ENCODE peak calls at places on chromosomes 11 and 22, in seven cellular contexts. One of them, this sample, is unnamed.

GRCh38 chr11:13256216-13256615 is 21.4 kb upstream of the BMAL1 start:
- DNase-seq in dorsolateral prefrontal cortex: no peak
- DNase-seq in uterus: no peak
- DNase-seq in psoas muscle: no peak
- DNase-seq in AG09309: no peak
- DNase-seq in hepatocyte: no peak
- DNase-seq in fibroblast of pulmonary artery: no peak
- DNase-seq in this sample: no peak

GRCh38 chr11:17630936-17631335 is 83.9 kb downstream of the OTOG start:
- DNase-seq in psoas muscle: no peak
- DNase-seq in uterus: no peak
- DNase-seq in hepatocyte: no peak
- DNase-seq in AG09309: no peak
- DNase-seq in fibroblast of pulmonary artery: no peak
- DNase-seq in dorsolateral prefrontal cortex: no peak
- DNase-seq in this sample: no peak

GRCh38 chr22:44538071-44538470 is 40.0 kb upstream of the RTL6 start:
- DNase-seq in psoas muscle: no peak
- DNase-seq in dorsolateral prefrontal cortex: no peak
- DNase-seq in fibroblast of pulmonary artery: peak; percentile 40
- DNase-seq in hepatocyte: peak; percentile 64
- DNase-seq in uterus: no peak
- DNase-seq in AG09309: no peak
- DNase-seq in this sample: peak; percentile 33

GRCh38 chr11:107182983-107183382 is 164.7 kb upstream of the GUCY1A2 start:
- DNase-seq in fibroblast of pulmonary artery: no peak
- DNase-seq in AG09309: no peak
- DNase-seq in uterus: no peak
- DNase-seq in psoas muscle: no peak
- DNase-seq in dorsolateral prefrontal cortex: no peak
- DNase-seq in hepatocyte: no peak
- DNase-seq in this sample: no peak

GRCh38 chr22:25878933-25879332 is 136.9 kb downstream of the MYO18B start:
- DNase-seq in AG09309: no peak
- DNase-seq in hepatocyte: no peak
- DNase-seq in dorsolateral prefrontal cortex: no peak
- DNase-seq in uterus: no peak
- DNase-seq in psoas muscle: no peak
- DNase-seq in fibroblast of pulmonary artery: no peak
- DNase-seq in this sample: no peak

GRCh38 chr11:122229078-122229477 is 113.1 kb upstream of the BLID start:
- DNase-seq in dorsolateral prefrontal cortex: no peak
- DNase-seq in psoas muscle: no peak
- DNase-seq in AG09309: peak; percentile 52
- DNase-seq in hepatocyte: no peak
- DNase-seq in uterus: no peak
- DNase-seq in fibroblast of pulmonary artery: no peak
- DNase-seq in this sample: peak; percentile 64

GRCh38 chr11:86632499-86633269 is 39.7 kb downstream of the ME3 start:
- DNase-seq in uterus: no peak
- DNase-seq in dorsolateral prefrontal cortex: no peak
- DNase-seq in psoas muscle: peak; percentile 59
- DNase-seq in hepatocyte: peak; percentile 67
- DNase-seq in fibroblast of pulmonary artery: peak; percentile 90
- DNase-seq in AG09309: peak; percentile 87
- DNase-seq in this sample: peak; percentile 99

GRCh38 chr11:64126796-64127195 is 39.1 kb downstream of the MACROD1 start:
- DNase-seq in fibroblast of pulmonary artery: no peak
- DNase-seq in dorsolateral prefrontal cortex: no peak
- DNase-seq in AG09309: no peak
- DNase-seq in uterus: no peak
- DNase-seq in hepatocyte: no peak
- DNase-seq in psoas muscle: no peak
- DNase-seq in this sample: no peak

GRCh38 chr22:19713650-19714319 is 518 bp upstream of the SEPTIN5 start:
- DNase-seq in uterus: no peak
- DNase-seq in hepatocyte: peak; percentile 38
- DNase-seq in psoas muscle: peak; percentile 56
- DNase-seq in dorsolateral prefrontal cortex: no peak
- DNase-seq in fibroblast of pulmonary artery: no peak
- DNase-seq in AG09309: no peak
- DNase-seq in this sample: no peak

GRCh38 chr22:29109853-29110252 is 37.0 kb downstream of the KREMEN1 start:
- DNase-seq in uterus: no peak
- DNase-seq in hepatocyte: peak; percentile 57
- DNase-seq in fibroblast of pulmonary artery: no peak
- DNase-seq in AG09309: no peak
- DNase-seq in psoas muscle: no peak
- DNase-seq in dorsolateral prefrontal cortex: no peak
- DNase-seq in this sample: peak; percentile 46

GRCh38 chr22:29377979-29378378 is 10.4 kb downstream of the AP1B1 start:
- DNase-seq in hepatocyte: no peak
- DNase-seq in dorsolateral prefrontal cortex: no peak
- DNase-seq in psoas muscle: no peak
- DNase-seq in AG09309: no peak
- DNase-seq in fibroblast of pulmonary artery: no peak
- DNase-seq in uterus: no peak
- DNase-seq in this sample: no peak

GRCh38 chr22:29820941-29821789 is 16.9 kb downstream of the ASCC2 start:
- DNase-seq in psoas muscle: peak; percentile 61
- DNase-seq in AG09309: peak; percentile 68
- DNase-seq in hepatocyte: peak; percentile 92
- DNase-seq in dorsolateral prefrontal cortex: no peak
- DNase-seq in uterus: no peak
- DNase-seq in fibroblast of pulmonary artery: peak; percentile 100
- DNase-seq in this sample: peak; percentile 83

GRCh38 chr22:39433476-39434242 is 23.2 kb upstream of the MGAT3 start:
- DNase-seq in dorsolateral prefrontal cortex: peak; percentile 60
- DNase-seq in hepatocyte: no peak
- DNase-seq in psoas muscle: no peak
- DNase-seq in AG09309: no peak
- DNase-seq in fibroblast of pulmonary artery: no peak
- DNase-seq in uterus: no peak
- DNase-seq in this sample: no peak

GRCh38 chr22:39980635-39981034 is 14.1 kb upstream of the FAM83F start:
- DNase-seq in uterus: no peak
- DNase-seq in dorsolateral prefrontal cortex: no peak
- DNase-seq in psoas muscle: no peak
- DNase-seq in fibroblast of pulmonary artery: no peak
- DNase-seq in AG09309: no peak
- DNase-seq in hepatocyte: no peak
- DNase-seq in this sample: no peak

GRCh38 chr11:94077568-94078293 is 50.9 kb upstream of the PANX1 start:
- DNase-seq in dorsolateral prefrontal cortex: no peak
- DNase-seq in hepatocyte: no peak
- DNase-seq in fibroblast of pulmonary artery: peak; percentile 16
- DNase-seq in AG09309: no peak
- DNase-seq in psoas muscle: no peak
- DNase-seq in uterus: no peak
- DNase-seq in this sample: no peak

GRCh38 chr11:63888170-63889086 is 28.5 kb downstream of the RCOR2 start:
- DNase-seq in psoas muscle: peak; percentile 71
- DNase-seq in dorsolateral prefrontal cortex: no peak
- DNase-seq in fibroblast of pulmonary artery: peak; percentile 79
- DNase-seq in hepatocyte: peak; percentile 85
- DNase-seq in AG09309: no peak
- DNase-seq in uterus: peak; percentile 70
- DNase-seq in this sample: peak; percentile 74

GRCh38 chr11:116793476-116794096 is 1.9 kb upstream of the APOA5 start:
- DNase-seq in hepatocyte: no peak
- DNase-seq in psoas muscle: no peak
- DNase-seq in uterus: no peak
- DNase-seq in dorsolateral prefrontal cortex: no peak
- DNase-seq in AG09309: no peak
- DNase-seq in fibroblast of pulmonary artery: peak; percentile 43
- DNase-seq in this sample: no peak

GRCh38 chr11:61609970-61610347 is 29.1 kb upstream of the SYT7 start:
- DNase-seq in hepatocyte: peak; percentile 77
- DNase-seq in dorsolateral prefrontal cortex: no peak
- DNase-seq in AG09309: no peak
- DNase-seq in uterus: no peak
- DNase-seq in fibroblast of pulmonary artery: no peak
- DNase-seq in psoas muscle: no peak
- DNase-seq in this sample: no peak

GRCh38 chr11:67072295-67072694 is 15.6 kb downstream of the RHOD start:
- DNase-seq in fibroblast of pulmonary artery: no peak
- DNase-seq in dorsolateral prefrontal cortex: no peak
- DNase-seq in hepatocyte: no peak
- DNase-seq in uterus: no peak
- DNase-seq in psoas muscle: no peak
- DNase-seq in AG09309: no peak
- DNase-seq in this sample: no peak

GRCh38 chr11:6260207-6260726 is 629 bp downstream of the CCKBR start:
- DNase-seq in hepatocyte: no peak
- DNase-seq in uterus: no peak
- DNase-seq in fibroblast of pulmonary artery: no peak
- DNase-seq in psoas muscle: no peak
- DNase-seq in dorsolateral prefrontal cortex: no peak
- DNase-seq in AG09309: no peak
- DNase-seq in this sample: no peak

GRCh38 chr11:7490535-7490934 is 5.2 kb downstream of the OLFML1 start:
- DNase-seq in psoas muscle: no peak
- DNase-seq in AG09309: peak; percentile 27
- DNase-seq in dorsolateral prefrontal cortex: no peak
- DNase-seq in fibroblast of pulmonary artery: no peak
- DNase-seq in hepatocyte: no peak
- DNase-seq in uterus: no peak
- DNase-seq in this sample: peak; percentile 51
- TF ChIP-seq CTCF in psoas muscle: no peak
- TF ChIP-seq CTCF in AG09309: no peak
- TF ChIP-seq CTCF in dorsolateral prefrontal cortex: no peak
- TF ChIP-seq CTCF in fibroblast of pulmonary artery: no peak
- TF ChIP-seq CTCF in hepatocyte: no peak
- TF ChIP-seq CTCF in uterus: no peak
- TF ChIP-seq CTCF in this sample: no peak

GRCh38 chr11:78759067-78759466 is 184.4 kb upstream of the NARS2 start:
- DNase-seq in hepatocyte: no peak
- DNase-seq in AG09309: no peak
- DNase-seq in dorsolateral prefrontal cortex: no peak
- DNase-seq in psoas muscle: no peak
- DNase-seq in fibroblast of pulmonary artery: no peak
- DNase-seq in uterus: no peak
- DNase-seq in this sample: no peak
- TF ChIP-seq CTCF in hepatocyte: no peak
- TF ChIP-seq CTCF in AG09309: no peak
- TF ChIP-seq CTCF in dorsolateral prefrontal cortex: no peak
- TF ChIP-seq CTCF in psoas muscle: no peak
- TF ChIP-seq CTCF in fibroblast of pulmonary artery: no peak
- TF ChIP-seq CTCF in uterus: no peak
- TF ChIP-seq CTCF in this sample: no peak

GRCh38 chr11:115676206-115676605 is 172.0 kb upstream of the CADM1 start:
- DNase-seq in psoas muscle: no peak
- DNase-seq in AG09309: no peak
- DNase-seq in fibroblast of pulmonary artery: no peak
- DNase-seq in uterus: no peak
- DNase-seq in dorsolateral prefrontal cortex: no peak
- DNase-seq in hepatocyte: no peak
- DNase-seq in this sample: no peak

GRCh38 chr11:115676768-115677167 is 172.6 kb upstream of the CADM1 start:
- DNase-seq in uterus: no peak
- DNase-seq in AG09309: peak; percentile 39
- DNase-seq in dorsolateral prefrontal cortex: no peak
- DNase-seq in fibroblast of pulmonary artery: no peak
- DNase-seq in psoas muscle: no peak
- DNase-seq in hepatocyte: no peak
- DNase-seq in this sample: peak; percentile 55

GRCh38 chr11:115679945-115680344 is 175.7 kb upstream of the CADM1 start:
- DNase-seq in fibroblast of pulmonary artery: no peak
- DNase-seq in uterus: no peak
- DNase-seq in psoas muscle: no peak
- DNase-seq in dorsolateral prefrontal cortex: no peak
- DNase-seq in hepatocyte: no peak
- DNase-seq in AG09309: no peak
- DNase-seq in this sample: no peak

GRCh38 chr11:115677190-115677589 is 173.0 kb upstream of the CADM1 start:
- DNase-seq in psoas muscle: no peak
- DNase-seq in uterus: no peak
- DNase-seq in AG09309: no peak
- DNase-seq in dorsolateral prefrontal cortex: no peak
- DNase-seq in fibroblast of pulmonary artery: no peak
- DNase-seq in hepatocyte: no peak
- DNase-seq in this sample: no peak

DNA sequence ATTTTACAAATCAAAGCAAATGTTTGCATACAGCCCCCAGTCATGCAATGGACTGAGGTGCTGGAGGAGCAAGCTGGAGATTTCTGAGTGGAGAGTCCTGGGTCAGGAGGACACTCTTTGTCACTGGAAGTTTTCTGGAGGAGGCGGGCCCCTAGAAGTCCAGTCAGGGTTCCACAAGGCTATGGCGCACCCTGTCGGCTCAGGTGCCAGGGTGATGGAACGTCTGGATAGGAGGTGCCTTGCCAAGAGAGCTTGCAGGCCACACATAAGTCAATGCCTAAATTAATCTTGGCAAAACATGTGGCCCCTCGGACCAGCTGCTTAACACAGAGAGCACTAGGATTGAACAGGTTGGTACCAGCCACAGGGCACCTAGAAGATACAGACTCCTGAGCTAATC is 174.7 kb upstream of the CADM1 start:
- DNase-seq in dorsolateral prefrontal cortex: no peak
- DNase-seq in psoas muscle: no peak
- DNase-seq in hepatocyte: peak; percentile 39
- DNase-seq in AG09309: no peak
- DNase-seq in fibroblast of pulmonary artery: no peak
- DNase-seq in uterus: no peak
- DNase-seq in this sample: no peak
- TF ChIP-seq CTCF in dorsolateral prefrontal cortex: no peak
- TF ChIP-seq CTCF in psoas muscle: peak; percentile 12
- TF ChIP-seq CTCF in hepatocyte: no peak
- TF ChIP-seq CTCF in AG09309: no peak
- TF ChIP-seq CTCF in fibroblast of pulmonary artery: no peak
- TF ChIP-seq CTCF in uterus: no peak
- TF ChIP-seq CTCF in this sample: no peak

GRCh38 chr11:82718307-82718706 is 15.4 kb downstream of the FAM181B start:
- DNase-seq in psoas muscle: no peak
- DNase-seq in hepatocyte: peak; percentile 78
- DNase-seq in fibroblast of pulmonary artery: peak; percentile 60
- DNase-seq in uterus: no peak
- DNase-seq in AG09309: no peak
- DNase-seq in dorsolateral prefrontal cortex: peak; percentile 28
- DNase-seq in this sample: peak; percentile 35
- TF ChIP-seq CTCF in psoas muscle: peak; percentile 71
- TF ChIP-seq CTCF in hepatocyte: peak; percentile 78
- TF ChIP-seq CTCF in fibroblast of pulmonary artery: peak; percentile 80
- TF ChIP-seq CTCF in uterus: peak; percentile 55
- TF ChIP-seq CTCF in AG09309: peak; percentile 75
- TF ChIP-seq CTCF in dorsolateral prefrontal cortex: peak; percentile 86
- TF ChIP-seq CTCF in this sample: peak; percentile 86

This sample was measured in foreskin fibroblast.